ENCODE peak calls at places on chromosomes 6 and 20, in five cellular contexts. T is fibroblast of lung, D is HCT116, A is GM23248, N is PC-9. X is an unnamed sample.
A peak's percentile ranks its signal among the peaks of the same experiment; 100 is the strongest.

GRCh38 chr6:69026243-69026642 is 391.2 kb downstream of the ADGRB3 start:
- DNase-seq in N (no peak), A (peak; percentile 22), T (no peak), D (no peak), X (no peak)

GRCh38 chr6:7261030-7261841 is 51.8 kb downstream of the SSR1 start:
- DNase-seq in A (peak; percentile 94), N (peak; percentile 92), D (peak; percentile 65), T (peak; percentile 82), X (peak; percentile 42)

GRCh38 chr20:32127347-32127746 is 17.8 kb downstream of the TM9SF4 start:
- DNase-seq in T (no peak), A (no peak), D (no peak), N (no peak), X (no peak)

GRCh38 chr6:93731306-93731705 is 311.9 kb upstream of the EPHA7 start:
- DNase-seq in T (no peak), A (no peak), D (no peak), N (no peak), X (no peak)

GRCh38 chr6:147058786-147059434 is 145.3 kb upstream of the STXBP5 start:
- DNase-seq in D (no peak), A (peak; percentile 6), N (no peak), T (no peak), X (no peak)

GRCh38 chr20:7798176-7798575 is 142.1 kb downstream of the HAO1 start:
- DNase-seq in N (no peak), T (no peak), A (peak; percentile 20), D (no peak), X (no peak)

GRCh38 chr20:17972121-17972520 is 3.3 kb downstream of the MGME1 start:
- DNase-seq in A (no peak), D (no peak), T (peak; percentile 36), N (no peak), X (no peak)

GRCh38 chr6:11144393-11144829 is 32.9 kb upstream of the ERVFRD-1 start:
- DNase-seq in A (peak; percentile 80), N (peak; percentile 82), D (peak; percentile 61), T (peak; percentile 74), X (peak; percentile 32)

GRCh38 chr6:322205-322930 is 30.1 kb downstream of the DUSP22 start:
- DNase-seq in A (no peak), T (no peak), N (no peak), D (no peak), X (no peak)

GRCh38 chr6:163201855-163202254 is 212.7 kb upstream of the QKI start:
- DNase-seq in A (no peak), T (no peak), N (no peak), D (no peak), X (no peak)

GRCh38 chr6:163200299-163201093 is 214.0 kb upstream of the QKI start:
- DNase-seq in N (no peak), A (no peak), T (no peak), D (no peak), X (no peak)

GRCh38 chr6:163209005-163209404 is 205.5 kb upstream of the QKI start:
- DNase-seq in A (no peak), N (no peak), T (no peak), D (no peak), X (no peak)

GRCh38 chr6:163207984-163208383 is 206.5 kb upstream of the QKI start:
- DNase-seq in T (no peak), D (no peak), N (no peak), A (no peak), X (no peak)

DNA sequence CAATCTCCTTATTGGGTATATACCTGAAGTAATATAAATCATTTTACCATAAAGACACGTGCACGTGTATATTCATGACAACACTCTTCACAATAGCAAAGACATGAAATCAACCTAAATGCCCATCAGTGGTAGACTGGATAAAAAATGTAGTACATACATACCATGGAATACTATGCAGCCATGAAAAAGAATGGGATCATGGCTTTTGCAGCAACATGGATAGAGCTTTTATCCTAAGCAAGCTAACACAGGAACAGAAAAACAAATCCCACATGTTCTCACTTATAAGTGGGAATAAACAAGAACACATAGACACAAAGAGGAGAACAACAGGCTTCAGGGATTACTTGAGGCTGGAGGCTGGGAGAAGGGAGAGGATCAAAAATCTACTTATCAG is 208.3 kb upstream of the QKI start:
- DNase-seq in A (no peak), D (no peak), N (no peak), T (no peak), X (no peak)
- TF ChIP-seq EZH2 in A (no peak), D (no peak), N (no peak), T (no peak), X (no peak)

GRCh38 chr6:1395941-1396908 is 6.8 kb downstream of the FOXF2 start:
- DNase-seq in D (no peak), A (no peak), T (peak; percentile 24), N (no peak), X (no peak)
- TF ChIP-seq EZH2 in D (no peak), A (no peak), T (no peak), N (no peak), X (peak; percentile 3)

GRCh38 chr6:134318396-134319281 is 727 bp upstream of the SGK1 start:
- DNase-seq in N (no peak), A (no peak), T (no peak), D (no peak), X (no peak)

GRCh38 chr6:134315189-134315588 is 2.7 kb downstream of the SGK1 start:
- DNase-seq in N (no peak), D (no peak), A (no peak), T (no peak), X (no peak)

GRCh38 chr6:134316733-134317431 is 1.0 kb downstream of the SGK1 start:
- DNase-seq in D (no peak), N (no peak), A (no peak), T (no peak), X (no peak)

GRCh38 chr6:134315974-134316391 is 1.9 kb downstream of the SGK1 start:
- DNase-seq in N (no peak), T (no peak), D (no peak), A (no peak), X (no peak)

GRCh38 chr6:134317471-134318131 is at the start of gene SGK1:
- DNase-seq in N (no peak), T (peak; percentile 58), A (peak; percentile 57), D (no peak), X (no peak)
- TF ChIP-seq EZH2 in N (no peak), T (no peak), A (no peak), D (no peak), X (no peak)

DNA sequence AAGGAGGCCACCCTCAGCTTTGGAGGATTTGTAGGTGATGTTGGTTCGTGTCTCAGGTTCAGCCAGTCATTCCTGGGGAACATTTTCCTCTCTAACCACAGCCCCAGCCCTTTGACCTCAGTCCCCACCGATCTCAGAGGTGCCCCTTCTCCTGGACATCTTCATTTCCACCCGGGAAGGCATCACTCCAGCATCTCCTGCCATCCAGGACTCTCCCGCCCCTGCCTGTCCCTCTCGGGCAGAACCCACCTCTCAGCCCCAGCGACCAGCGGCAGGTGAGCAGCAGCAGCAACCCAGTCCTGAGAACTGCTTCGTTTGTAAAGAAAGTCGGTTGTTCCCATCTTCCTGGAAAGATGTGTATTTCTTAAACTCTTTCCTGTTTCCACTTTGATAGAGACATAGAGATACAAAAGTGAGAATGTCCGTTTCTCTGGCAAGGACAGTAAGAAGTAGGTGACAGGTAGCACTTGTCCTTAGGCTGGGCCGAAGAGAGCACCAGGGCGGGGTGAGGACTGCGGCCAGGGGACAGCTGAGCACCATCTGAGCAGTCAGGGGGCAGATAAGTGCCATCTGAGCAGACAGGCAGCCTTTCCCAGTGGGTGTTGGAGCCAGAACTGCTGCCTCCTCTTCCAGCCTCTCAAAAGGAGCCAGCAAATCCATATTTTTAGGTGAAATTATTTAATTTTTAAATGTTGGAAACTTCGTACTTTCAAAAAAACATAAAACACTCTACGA is 142.2 kb downstream of the CDH4 start:
- DNase-seq in D (no peak), A (no peak), N (no peak), T (no peak), X (no peak)
- TF ChIP-seq EZH2 in D (no peak), A (no peak), N (no peak), T (no peak), X (no peak)

DNA sequence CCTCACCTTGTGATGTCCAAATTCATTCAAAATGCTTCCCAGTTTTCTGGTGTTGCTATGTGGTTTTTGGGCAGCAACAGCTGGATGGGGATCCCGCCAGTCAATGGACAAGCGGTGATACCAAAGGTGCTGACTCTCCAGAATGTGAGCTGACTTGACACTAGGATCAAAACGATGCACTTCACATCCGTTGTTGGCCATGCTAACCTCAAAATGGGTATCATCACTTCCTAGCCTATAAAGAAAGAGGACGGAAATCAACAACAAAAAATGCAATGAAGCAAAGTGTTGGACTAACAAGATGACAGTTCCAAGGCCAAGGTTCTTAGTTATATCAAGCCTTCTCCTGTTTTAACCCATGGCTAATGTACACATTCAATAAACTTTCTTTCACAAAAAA is 59.2 kb downstream of the METTL24 start:
- DNase-seq in A (no peak), D (no peak), T (no peak), N (no peak), X (no peak)
- TF ChIP-seq EZH2 in A (no peak), D (no peak), T (no peak), N (no peak), X (no peak)

DNA sequence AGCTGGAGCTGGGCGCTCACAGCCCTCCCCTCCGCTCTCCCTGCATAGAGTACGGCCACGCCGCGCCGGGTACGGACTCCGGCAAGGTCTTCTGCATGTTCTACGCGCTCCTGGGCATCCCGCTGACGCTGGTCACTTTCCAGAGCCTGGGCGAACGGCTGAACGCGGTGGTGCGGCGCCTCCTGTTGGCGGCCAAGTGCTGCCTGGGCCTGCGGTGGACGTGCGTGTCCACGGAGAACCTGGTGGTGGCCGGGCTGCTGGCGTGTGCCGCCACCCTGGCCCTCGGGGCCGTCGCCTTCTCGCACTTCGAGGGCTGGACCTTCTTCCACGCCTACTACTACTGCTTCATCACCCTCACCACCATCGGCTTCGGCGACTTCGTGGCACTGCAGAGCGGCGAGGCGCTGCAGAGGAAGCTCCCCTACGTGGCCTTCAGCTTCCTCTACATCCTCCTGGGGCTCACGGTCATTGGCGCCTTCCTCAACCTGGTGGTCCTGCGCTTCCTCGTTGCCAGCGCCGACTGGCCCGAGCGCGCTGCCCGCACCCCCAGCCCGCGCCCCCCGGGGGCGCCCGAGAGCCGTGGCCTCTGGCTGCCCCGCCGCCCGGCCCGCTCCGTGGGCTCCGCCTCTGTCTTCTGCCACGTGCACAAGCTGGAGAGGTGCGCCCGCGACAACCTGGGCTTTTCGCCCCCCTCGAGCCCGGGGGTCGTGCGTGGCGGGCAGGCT is 4.6 kb downstream of the KCNK15 start:
- DNase-seq in T (no peak), D (no peak), N (no peak), A (no peak), X (no peak)
- TF ChIP-seq EZH2 in T (no peak), D (no peak), N (no peak), A (no peak), X (no peak)

DNA sequence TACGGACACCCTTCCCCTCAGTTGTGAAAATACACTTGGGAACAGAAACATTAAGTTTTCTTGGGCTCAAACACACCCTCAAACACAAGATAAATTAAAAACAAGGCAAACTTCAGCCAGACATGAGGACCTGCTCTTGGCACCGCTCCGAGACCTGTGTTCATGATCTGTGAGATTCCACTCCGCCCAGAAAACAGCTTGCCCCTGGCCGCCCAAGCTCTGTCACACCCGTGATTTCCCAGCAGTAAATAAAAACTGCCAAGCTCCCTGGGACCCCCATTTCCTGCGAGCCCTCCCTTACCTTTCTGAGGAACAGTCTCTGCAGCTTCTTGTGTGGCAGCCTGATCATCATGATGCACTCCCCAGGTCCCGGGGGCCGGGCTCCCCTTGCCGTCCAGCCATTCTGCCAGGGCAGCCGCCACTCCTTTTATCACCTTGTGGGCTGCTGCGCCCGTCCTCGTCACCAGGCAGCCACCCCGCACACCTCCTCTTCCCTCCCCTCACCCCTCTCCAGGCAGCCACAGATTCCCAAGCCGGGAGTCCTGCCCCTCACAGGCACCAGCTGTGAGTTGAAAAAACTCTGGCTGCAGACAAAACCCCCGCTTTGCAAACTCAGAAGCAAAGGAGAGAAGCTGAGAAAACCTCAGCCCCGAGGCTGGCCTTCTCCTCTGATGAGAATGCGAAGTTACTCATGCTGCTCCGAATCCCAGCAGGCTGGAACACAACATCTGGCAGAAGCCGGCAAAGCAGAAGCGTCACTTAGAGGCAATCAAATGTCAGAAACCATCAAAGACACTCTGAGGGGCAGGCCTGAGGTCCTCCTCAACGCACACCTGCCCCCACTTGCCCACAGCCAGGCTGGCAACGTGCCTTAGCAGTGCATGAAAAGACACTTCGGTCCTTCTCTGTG is 130.4 kb upstream of the RPS6KA2 start:
- DNase-seq in A (peak; percentile 75), D (no peak), N (no peak), T (peak; percentile 65), X (peak; percentile 42)
- TF ChIP-seq EZH2 in A (no peak), D (no peak), N (no peak), T (no peak), X (no peak)